ENCODE peak calls at places on chromosome 16, in eight cellular contexts. B, S, R, F, G, P, N and L are unnamed samples.

GRCh38 chr16:81711609-81712329 is 67.3 kb upstream of the PLCG2 start:
- DNase-seq in B (no peak), N (peak), S (no peak), R (no peak), F (no peak), P (no peak), G (no peak), L (no peak)

GRCh38 chr16:14362774-14363371 is 267.2 kb downstream of the PARN start:
- DNase-seq in F (peak), S (no peak), G (no peak), R (no peak), B (no peak), P (no peak), N (no peak), L (no peak)

GRCh38 chr16:3819741-3820724 is 60.5 kb downstream of the CREBBP start:
- DNase-seq in B (no peak), F (no peak), R (no peak), N (peak), S (no peak), G (no peak), P (no peak), L (no peak)

GRCh38 chr16:47069841-47070584 is 73.7 kb downstream of the NETO2 start:
- DNase-seq in P (no peak), B (no peak), S (no peak), N (no peak), F (no peak), R (no peak), G (no peak), L (no peak)

GRCh38 chr16:2340564-2341455 is at the start of gene ABCA3:
- DNase-seq in B (peak), P (peak), S (peak), F (peak), N (peak), R (peak), G (peak), L (peak)

GRCh38 chr16:66267287-66268137 is 99.0 kb upstream of the CDH5 start:
- DNase-seq in S (no peak), G (no peak), F (no peak), P (no peak), B (no peak), N (no peak), R (no peak), L (no peak)

GRCh38 chr16:57649443-57649751 is 18.7 kb upstream of the ADGRG3 start:
- DNase-seq in N (no peak), F (no peak), S (no peak), P (no peak), G (no peak), R (no peak), B (no peak), L (no peak)

GRCh38 chr16:69107311-69107962 is 2.0 kb downstream of the HAS3 start:
- DNase-seq in F (peak), G (no peak), N (peak), P (peak), B (no peak), R (no peak), S (no peak), L (no peak)

GRCh38 chr16:88494335-88495154 is 41.5 kb downstream of the ZFPM1 start:
- DNase-seq in N (no peak), F (no peak), G (no peak), B (no peak), S (no peak), P (no peak), R (no peak), L (no peak)

GRCh38 chr16:2420035-2420434 is 9.2 kb upstream of the CCNF start:
- DNase-seq in B (no peak), R (no peak), P (no peak), G (no peak), F (no peak), S (no peak), N (no peak), L (no peak)

GRCh38 chr16:3283525-3284447 is 495 bp downstream of the ZNF263 start:
- DNase-seq in F (no peak), S (no peak), P (no peak), N (no peak), G (no peak), R (no peak), B (no peak), L (peak)

GRCh38 chr16:23959801-23960072 is 124.0 kb downstream of the PRKCB start:
- DNase-seq in N (no peak), P (no peak), F (no peak), R (no peak), S (no peak), G (no peak), B (no peak), L (no peak)

GRCh38 chr16:66548068-66548467 is 1.9 kb downstream of the TK2 start:
- DNase-seq in S (no peak), G (no peak), B (no peak), R (no peak), F (no peak), N (no peak), P (no peak), L (no peak)

GRCh38 chr16:81263470-81264200 is 25.1 kb downstream of the BCO1 start:
- DNase-seq in P (no peak), R (no peak), N (no peak), S (no peak), G (no peak), F (no peak), B (no peak), L (no peak)

GRCh38 chr16:88519240-88519639 is 51.0 kb upstream of the ZC3H18 start:
- DNase-seq in G (no peak), P (no peak), B (no peak), R (no peak), N (no peak), F (no peak), S (no peak), L (no peak)

GRCh38 chr16:55568151-55568693 is 1.7 kb downstream of the CAPNS2 start:
- DNase-seq in R (no peak), B (no peak), P (no peak), S (no peak), F (no peak), G (no peak), N (no peak), L (no peak)

GRCh38 chr16:85426806-85427205 is 186.3 kb upstream of the GSE1 start:
- DNase-seq in P (no peak), R (no peak), N (no peak), G (no peak), F (no peak), B (no peak), S (no peak), L (no peak)

GRCh38 chr16:87965973-87966667 is 14.9 kb downstream of the BANP start:
- DNase-seq in S (no peak), F (no peak), B (no peak), G (no peak), P (no peak), N (peak), R (no peak), L (no peak)

GRCh38 chr16:29745853-29746345 is at the start of gene C16orf54:
- DNase-seq in G (peak), F (peak), R (no peak), S (no peak), P (peak), B (peak), N (no peak), L (peak)

GRCh38 chr16:80027007-80027965 is 426.7 kb upstream of the MAF start:
- DNase-seq in S (peak), R (peak), G (peak), B (peak), N (no peak), F (peak), P (no peak), L (no peak)

GRCh38 chr16:20866161-20866772 is 33.9 kb downstream of the DCUN1D3 start:
- DNase-seq in S (no peak), N (peak), F (no peak), P (no peak), B (peak), G (no peak), R (no peak), L (no peak)

GRCh38 chr16:67459066-67459857 is 21.7 kb downstream of the ATP6V0D1 start:
- DNase-seq in N (peak), S (no peak), R (no peak), G (no peak), F (peak), B (no peak), P (no peak), L (peak)

GRCh38 chr16:65377131-65377649 is 255.3 kb upstream of the CDH11 start:
- DNase-seq in G (no peak), P (no peak), R (no peak), F (no peak), N (no peak), S (no peak), B (no peak), L (no peak)

GRCh38 chr16:70151391-70151790 is 22.2 kb upstream of the CLEC18C start:
- DNase-seq in P (peak), G (no peak), S (no peak), B (no peak), F (no peak), R (no peak), N (no peak), L (no peak)

GRCh38 chr16:71943887-71944286 is 48.6 kb downstream of the IST1 start:
- DNase-seq in F (no peak), R (no peak), G (no peak), B (no peak), S (no peak), P (no peak), N (no peak), L (no peak)

GRCh38 chr16:48524348-48525200 is 85.4 kb downstream of the N4BP1 start:
- DNase-seq in F (no peak), N (no peak), P (no peak), G (no peak), B (no peak), S (no peak), R (no peak), L (no peak)

GRCh38 chr16:13552960-13553257 is 367.0 kb upstream of the ERCC4 start:
- DNase-seq in P (no peak), N (no peak), R (no peak), B (no peak), S (no peak), F (no peak), G (no peak), L (no peak)

GRCh38 chr16:88455610-88456355 is 2.7 kb downstream of the ZFPM1 start:
- DNase-seq in N (peak), F (peak), B (peak), R (no peak), P (peak), S (no peak), G (peak), L (no peak)

GRCh38 chr16:79707867-79708266 is 107.3 kb upstream of the MAF start:
- DNase-seq in R (no peak), F (no peak), B (no peak), N (no peak), G (no peak), P (no peak), S (no peak), L (no peak)

GRCh38 chr16:1460602-1461138 is 14.2 kb downstream of the CLCN7 start:
- DNase-seq in F (peak), B (no peak), R (no peak), P (no peak), N (no peak), G (no peak), S (no peak), L (no peak)

GRCh38 chr16:85819245-85819644 is 19.8 kb downstream of the COX4I1 start:
- DNase-seq in B (peak), N (peak), F (no peak), S (peak), P (peak), G (peak), R (peak), L (no peak)

GRCh38 chr16:66940236-66940635 is 4.9 kb downstream of the CES2 start:
- DNase-seq in F (peak), R (no peak), B (no peak), P (no peak), G (no peak), S (no peak), N (no peak), L (no peak)

GRCh38 chr16:15607700-15608396 is 35.1 kb downstream of the MARF1 start:
- DNase-seq in G (no peak), P (no peak), S (no peak), F (no peak), N (no peak), R (no peak), B (no peak), L (no peak)

GRCh38 chr16:72013389-72013788 is 4.8 kb downstream of the DHODH start:
- DNase-seq in S (no peak), B (peak), R (no peak), G (no peak), N (no peak), P (no peak), F (no peak), L (no peak)

GRCh38 chr16:63361032-63361624 is 1324.9 kb upstream of the CDH8 start:
- DNase-seq in S (peak), G (no peak), R (no peak), N (peak), F (no peak), P (peak), B (no peak), L (no peak)

GRCh38 chr16:57720142-57720575 is 15.4 kb upstream of the KATNB1 start:
- DNase-seq in F (no peak), P (peak), B (peak), S (no peak), R (no peak), G (peak), N (peak), L (peak)

GRCh38 chr16:12833939-12834338 is 30.3 kb upstream of the CPPED1 start:
- DNase-seq in F (no peak), P (no peak), B (no peak), R (no peak), N (peak), G (no peak), S (peak), L (no peak)

GRCh38 chr16:49596119-49596518 is 222.5 kb downstream of the C16orf78 start:
- DNase-seq in F (no peak), R (no peak), P (no peak), N (peak), S (no peak), G (no peak), B (no peak), L (no peak)